ENCODE peak calls at places on chromosomes 2 and 18, in four cellular contexts. N is K562, B is Panc1, V is HCT116. Y is an unnamed sample.

GRCh38 chr2:95056044-95056443 is 30.5 kb downstream of the MAL start:
- DNase-seq in N (no peak), B (no peak), V (no peak), Y (no peak)

GRCh38 chr2:235618039-235618438 is 124.2 kb downstream of the AGAP1 start:
- DNase-seq in N (no peak), B (no peak), V (no peak), Y (no peak)

GRCh38 chr2:242010567-242011513 is 141.3 kb downstream of the RTP5 start:
- DNase-seq in N (peak; percentile 30), B (no peak), V (no peak), Y (no peak)

GRCh38 chr18:46214435-46214834 is 110.2 kb downstream of the HAUS1 start:
- DNase-seq in N (no peak), B (no peak), V (no peak), Y (no peak)

GRCh38 chr2:106020032-106020431 is 174.1 kb downstream of the UXS1 start:
- DNase-seq in N (no peak), B (no peak), V (no peak), Y (no peak)

GRCh38 chr2:240836781-240837467 is 16.9 kb upstream of the KIF1A start:
- DNase-seq in N (no peak), B (no peak), V (no peak), Y (no peak)

GRCh38 chr2:158797963-158798700 is 3.0 kb downstream of the DAPL1 start:
- DNase-seq in N (no peak), B (no peak), V (no peak), Y (no peak)

GRCh38 chr2:29209551-29209950 is 94.3 kb downstream of the CLIP4 start:
- DNase-seq in N (no peak), B (no peak), V (no peak), Y (no peak)

GRCh38 chr2:88690591-88691338 is 708 bp upstream of the RPIA start:
- DNase-seq in N (peak; percentile 67), B (peak; percentile 25), V (peak; percentile 19), Y (peak; percentile 57)

GRCh38 chr2:152200101-152200500 is 24.5 kb upstream of the STAM2 start:
- DNase-seq in N (no peak), B (no peak), V (no peak), Y (no peak)

DNA sequence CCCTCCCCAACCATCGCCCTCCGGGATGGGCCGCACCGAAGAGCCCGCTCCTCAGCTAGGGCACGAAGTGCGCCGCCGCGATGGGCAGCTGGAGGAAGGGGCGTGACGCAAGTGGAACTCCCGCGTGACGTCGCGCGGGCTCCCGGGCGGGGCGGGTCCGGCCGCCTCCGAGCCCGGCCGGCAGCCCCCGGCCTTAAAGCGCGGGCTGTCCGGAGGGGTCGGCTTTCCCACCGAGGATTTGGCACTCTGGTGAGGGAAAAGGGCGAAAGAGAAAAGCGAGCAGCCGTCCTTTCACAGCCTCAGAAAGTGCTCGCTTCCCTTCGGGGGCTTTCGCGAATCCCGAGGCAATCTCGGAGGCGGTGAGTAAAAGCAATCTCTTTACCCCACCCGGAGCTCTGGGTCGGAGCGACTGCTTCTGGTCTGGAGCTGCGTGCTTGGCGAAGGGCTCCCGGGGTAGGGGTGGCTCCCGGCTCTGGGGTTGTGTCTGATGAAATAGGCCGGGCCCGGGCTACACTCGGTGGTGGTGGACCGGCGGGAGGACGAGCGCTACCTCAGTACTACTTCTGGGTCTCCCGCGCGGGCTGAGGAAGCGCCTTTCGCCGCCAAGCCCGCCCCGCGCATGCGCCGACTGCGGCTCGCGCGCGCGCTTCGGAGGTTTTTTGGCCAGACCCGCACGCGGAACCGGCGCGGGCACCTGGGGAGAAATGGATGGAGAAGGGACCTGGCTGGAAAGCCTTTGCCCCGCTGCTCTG is at the start of gene RBBP8:
- DNase-seq in N (peak; percentile 88), B (peak; percentile 42), V (peak; percentile 58), Y (peak; percentile 73)
- TF ChIP-seq REST in N (no peak), B (peak; percentile 57), V (no peak), Y (no peak)

DNA sequence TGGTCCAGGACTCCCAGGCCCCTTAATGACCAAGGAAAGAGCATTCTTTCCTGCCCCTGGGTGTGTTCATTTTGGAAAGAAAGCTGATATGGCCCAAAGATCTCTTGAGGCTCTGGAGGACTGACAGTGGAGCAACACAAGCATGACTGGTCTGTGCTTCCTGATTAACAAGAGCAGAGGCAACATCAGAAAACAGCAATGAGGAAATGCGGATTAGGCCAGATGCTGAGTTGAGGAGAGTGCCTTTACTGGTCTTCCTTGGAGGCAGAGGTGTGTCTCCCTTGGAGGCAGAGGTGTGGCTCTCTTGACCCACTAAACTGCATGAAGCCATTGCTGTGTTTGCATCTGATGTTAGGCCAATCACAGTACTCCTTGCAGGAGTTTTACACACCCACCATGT is 19.9 kb downstream of the IL36B start:
- DNase-seq in N (no peak), B (no peak), V (no peak), Y (no peak)
- TF ChIP-seq TCF7L2 in N (no peak), B (no peak), V (no peak), Y (no peak)

DNA sequence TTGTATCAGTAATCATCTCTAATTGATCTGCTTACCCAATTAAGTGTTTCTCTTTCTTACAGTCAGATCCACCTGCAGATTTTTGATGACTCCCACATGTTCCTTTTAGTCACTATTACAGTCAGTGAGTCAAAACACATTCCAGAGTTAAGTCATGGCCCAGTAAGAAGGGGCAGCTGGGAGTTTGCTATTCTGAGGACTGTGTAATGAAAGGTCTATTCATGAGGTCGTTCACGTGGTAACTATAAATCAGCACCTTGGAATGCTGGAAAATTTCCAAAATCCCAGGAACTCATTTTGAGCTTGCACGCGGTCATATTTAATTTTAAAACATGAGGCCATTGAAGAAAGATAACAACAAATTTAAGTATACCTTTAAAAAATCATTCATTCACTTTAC is 252.5 kb downstream of the XIRP2 start:
- DNase-seq in N (no peak), B (peak; percentile 69), V (peak; percentile 71), Y (peak; percentile 62)
- TF ChIP-seq REST in N (no peak), B (no peak), V (no peak), Y (no peak)

GRCh38 chr2:26619649-26620605 is 21.2 kb downstream of the CIB4 start:
- DNase-seq in N (no peak), B (no peak), V (no peak), Y (no peak)

GRCh38 chr2:26627350-26628105 is 13.6 kb downstream of the CIB4 start:
- DNase-seq in N (no peak), B (no peak), V (no peak), Y (no peak)

GRCh38 chr2:26626606-26627005 is 14.6 kb downstream of the CIB4 start:
- DNase-seq in N (no peak), B (no peak), V (no peak), Y (no peak)

GRCh38 chr2:26621469-26622199 is 19.5 kb downstream of the CIB4 start:
- DNase-seq in N (no peak), B (no peak), V (no peak), Y (no peak)

DNA sequence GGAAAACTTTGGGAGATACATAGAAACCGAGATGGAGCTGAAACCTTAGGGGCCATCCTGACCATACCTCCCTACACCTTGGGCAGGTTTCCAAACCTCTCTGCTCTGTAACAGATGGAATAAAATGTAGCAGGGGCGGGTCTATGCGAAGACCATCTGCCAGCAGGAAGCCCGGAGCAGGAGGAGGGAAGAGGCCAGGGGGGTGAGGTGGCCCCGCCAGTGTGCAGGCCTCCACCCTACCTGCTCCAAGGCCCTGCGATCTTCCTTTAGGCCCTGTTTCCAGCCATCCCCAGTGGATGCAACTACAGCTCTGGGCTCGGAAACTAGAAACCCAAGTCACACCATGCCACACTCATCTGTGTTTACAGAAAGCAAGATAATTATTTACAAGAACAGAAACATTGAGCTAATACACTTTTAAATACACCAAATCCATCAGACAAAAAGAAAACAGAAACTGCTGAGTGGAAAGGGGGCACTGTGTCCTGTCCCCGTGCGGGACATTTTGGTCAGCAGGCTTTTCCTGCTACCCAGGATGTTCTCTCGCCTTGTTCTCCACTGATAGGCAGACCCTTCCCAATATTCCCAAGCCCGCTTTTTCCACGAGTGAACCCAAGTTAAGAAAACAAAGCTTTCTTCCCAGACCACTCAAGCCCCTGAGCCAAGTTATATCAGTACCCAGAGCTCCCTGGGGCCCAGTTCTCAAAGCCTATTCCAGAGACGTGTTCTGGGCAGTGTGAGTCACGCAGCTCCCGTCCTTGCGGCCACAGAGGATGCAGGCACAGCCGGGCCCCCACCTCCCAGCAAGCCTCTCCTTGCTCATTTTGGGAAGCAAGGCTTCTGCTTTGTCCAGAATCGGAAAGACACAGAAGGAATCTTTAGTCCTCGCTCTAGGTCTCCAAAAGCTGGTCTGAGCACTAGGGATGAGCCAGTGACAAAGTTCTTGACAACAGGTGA is 17.3 kb downstream of the CIB4 start:
- DNase-seq in N (no peak), B (no peak), V (no peak), Y (no peak)
- TF ChIP-seq TCF7L2 in N (no peak), B (no peak), V (no peak), Y (no peak)

GRCh38 chr2:96402591-96402990 is 67.0 kb downstream of the NCAPH start:
- DNase-seq in N (no peak), B (no peak), V (no peak), Y (no peak)
- TF ChIP-seq REST in N (no peak), B (no peak), V (no peak), Y (no peak)

GRCh38 chr2:84427235-84428138 is 31.6 kb downstream of the SUCLG1 start:
- DNase-seq in N (no peak), B (no peak), V (no peak), Y (peak; percentile 12)

GRCh38 chr2:84421791-84422190 is 37.3 kb downstream of the SUCLG1 start:
- DNase-seq in N (no peak), B (no peak), V (no peak), Y (no peak)

GRCh38 chr2:84429328-84429727 is 29.8 kb downstream of the SUCLG1 start:
- DNase-seq in N (no peak), B (no peak), V (no peak), Y (no peak)

GRCh38 chr2:84421197-84421596 is 37.9 kb downstream of the SUCLG1 start:
- DNase-seq in N (no peak), B (no peak), V (no peak), Y (no peak)

GRCh38 chr2:84424152-84424551 is 34.9 kb downstream of the SUCLG1 start:
- DNase-seq in N (peak; percentile 19), B (peak; percentile 12), V (no peak), Y (no peak)
- TF ChIP-seq TCF7L2 in N (no peak), B (no peak), V (no peak), Y (no peak)

Y was measured in HepG2.